ENCODE peak calls at places on chromosomes 4 and X, in ten cellular contexts. M, S, T, B, F, U, H, X, J and N are unnamed samples.
A peak's percentile ranks its signal among the peaks of the same experiment; 100 is the strongest.

GRCh38 chr4:114558446-114559020 is 40.1 kb upstream of the UGT8 start:
- DNase-seq in H (no peak), S (no peak), F (no peak), X (no peak), T (no peak), B (no peak), M (no peak), J (no peak), U (no peak), N (no peak)

GRCh38 chr4:151012836-151013235 is 2.2 kb downstream of the LRBA start:
- DNase-seq in B (no peak), H (no peak), M (no peak), T (no peak), F (no peak), X (no peak), U (peak; percentile 18), J (peak; percentile 36), S (no peak), N (no peak)

GRCh38 chr4:16582526-16582925 is 315.9 kb downstream of the LDB2 start:
- DNase-seq in F (no peak), M (no peak), B (no peak), X (no peak), T (no peak), H (no peak), J (no peak), S (no peak), U (no peak), N (no peak)

GRCh38 chr4:41349021-41349420 is 92.3 kb downstream of the UCHL1 start:
- DNase-seq in H (no peak), T (no peak), X (no peak), S (no peak), F (no peak), M (no peak), U (no peak), J (no peak), B (no peak), N (no peak)

GRCh38 chrX:117522725-117523700 is 593.6 kb downstream of the KLHL13 start:
- DNase-seq in B (no peak), T (no peak), H (no peak), X (no peak), S (no peak), J (no peak), F (no peak), U (no peak), M (no peak), N (no peak)

GRCh38 chrX:65575024-65575423 is 40.4 kb upstream of the LAS1L start:
- DNase-seq in U (peak; percentile 8), B (peak; percentile 37), S (no peak), H (no peak), F (no peak), M (no peak), T (no peak), J (no peak), X (no peak), N (no peak)

GRCh38 chrX:50801135-50801534 is 12.9 kb downstream of the SHROOM4 start:
- DNase-seq in B (no peak), X (no peak), U (no peak), M (no peak), H (no peak), J (no peak), T (no peak), F (no peak), S (no peak), N (no peak)

GRCh38 chr4:104394409-104394813 is 100.3 kb downstream of the CXXC4 start:
- DNase-seq in J (no peak), M (no peak), T (no peak), F (no peak), H (no peak), X (no peak), S (no peak), B (no peak), U (no peak), N (no peak)

GRCh38 chrX:2707334-2707760 is 16.3 kb downstream of the CD99 start:
- DNase-seq in B (peak; percentile 97), H (no peak), M (peak; percentile 58), J (peak; percentile 48), X (no peak), S (peak; percentile 67), F (no peak), T (peak; percentile 67), U (peak; percentile 95), N (no peak)

GRCh38 chrX:10492250-10492649 is 128.1 kb downstream of the MID1 start:
- DNase-seq in U (no peak), T (no peak), S (no peak), X (no peak), F (no peak), B (no peak), J (no peak), M (no peak), H (no peak), N (no peak)

GRCh38 chr4:110610940-110611785 is 11.7 kb downstream of the PITX2 start:
- DNase-seq in U (no peak), B (no peak), H (no peak), X (no peak), S (no peak), J (peak; percentile 61), T (peak; percentile 73), F (no peak), M (no peak), N (no peak)

GRCh38 chr4:84582302-84582987 is 482 bp upstream of the CDS1 start:
- DNase-seq in B (peak; percentile 39), X (peak; percentile 88), M (peak; percentile 75), F (peak; percentile 92), T (peak; percentile 91), U (peak; percentile 84), H (peak; percentile 85), S (peak; percentile 95), J (peak; percentile 98), N (no peak)

GRCh38 chr4:153781717-153782416 is 7.0 kb downstream of the SFRP2 start:
- DNase-seq in B (peak; percentile 63), X (no peak), F (no peak), H (no peak), T (no peak), M (no peak), S (no peak), U (no peak), J (no peak), N (no peak)

GRCh38 chr4:20276848-20277247 is 25.1 kb downstream of the SLIT2 start:
- DNase-seq in H (no peak), T (no peak), J (no peak), B (no peak), M (no peak), U (no peak), X (no peak), F (no peak), S (no peak), N (no peak)

GRCh38 chr4:38605794-38606586 is 58.0 kb upstream of the KLF3 start:
- DNase-seq in F (no peak), X (no peak), B (no peak), H (no peak), J (peak; percentile 22), M (no peak), T (no peak), S (no peak), U (no peak), N (no peak)

GRCh38 chrX:121642415-121642814 is 595.0 kb downstream of the GLUD2 start:
- DNase-seq in U (peak; percentile 38), X (no peak), T (no peak), J (no peak), B (peak; percentile 26), H (no peak), S (no peak), M (no peak), F (no peak), N (no peak)

GRCh38 chr4:2305766-2306501 is 44.0 kb upstream of the MXD4 start:
- DNase-seq in H (no peak), X (no peak), U (no peak), M (no peak), B (peak; percentile 51), F (no peak), J (no peak), S (no peak), T (no peak), N (no peak)

GRCh38 chrX:116009871-116010710 is 160.5 kb upstream of the AGTR2 start:
- DNase-seq in S (no peak), F (no peak), X (no peak), H (no peak), M (no peak), B (no peak), T (no peak), J (no peak), U (no peak), N (no peak)

GRCh38 chr4:11605597-11605996 is 176.9 kb upstream of the HS3ST1 start:
- DNase-seq in B (no peak), F (no peak), M (no peak), J (no peak), S (no peak), X (no peak), H (no peak), T (no peak), U (no peak), N (no peak)

GRCh38 chr4:121711263-121712000 is 14.7 kb upstream of the ANXA5 start:
- DNase-seq in M (peak; percentile 56), J (peak; percentile 65), F (no peak), U (peak; percentile 77), X (no peak), S (peak; percentile 69), T (peak; percentile 84), H (no peak), B (peak; percentile 97), N (no peak)

GRCh38 chrX:26254436-26254835 is 38.5 kb downstream of the MAGEB5 start:
- DNase-seq in S (no peak), H (no peak), U (no peak), F (no peak), M (no peak), T (no peak), X (no peak), J (no peak), B (no peak), N (no peak)

GRCh38 chrX:129472116-129472515 is 51.2 kb downstream of the SMARCA1 start:
- DNase-seq in S (no peak), H (no peak), J (no peak), B (peak; percentile 3), X (no peak), M (no peak), F (no peak), T (no peak), U (peak; percentile 29), N (no peak)

GRCh38 chr4:37590016-37590415 is 96.2 kb downstream of the RELL1 start:
- DNase-seq in S (no peak), H (no peak), B (no peak), J (no peak), F (no peak), U (no peak), X (no peak), T (no peak), M (no peak), N (no peak)

GRCh38 chrX:54492340-54492739 is 3.7 kb downstream of the FGD1 start:
- DNase-seq in X (no peak), M (no peak), F (no peak), H (no peak), T (no peak), U (no peak), B (peak; percentile 61), J (no peak), S (no peak), N (no peak)

GRCh38 chrX:135295944-135296305 is 13.4 kb upstream of the ETDC start:
- DNase-seq in X (no peak), F (no peak), H (no peak), S (no peak), T (no peak), J (no peak), U (no peak), M (no peak), B (no peak), N (no peak)

GRCh38 chrX:114611018-114611619 is 27.2 kb downstream of the HTR2C start:
- DNase-seq in S (no peak), X (no peak), T (peak; percentile 22), B (peak; percentile 24), U (no peak), M (no peak), F (peak; percentile 5), J (peak; percentile 34), H (no peak), N (peak; percentile 31)

GRCh38 chrX:4935387-4935786 is 1221.9 kb upstream of the PRKX start:
- DNase-seq in H (no peak), X (no peak), J (no peak), S (no peak), U (no peak), M (no peak), B (no peak), T (no peak), F (no peak), N (no peak)

GRCh38 chr4:6720202-6720699 is 4.3 kb downstream of the BLOC1S4 start:
- DNase-seq in X (peak; percentile 72), T (peak; percentile 74), S (peak; percentile 87), M (peak; percentile 78), H (peak; percentile 72), U (no peak), F (peak; percentile 77), J (peak; percentile 88), B (peak; percentile 68), N (peak; percentile 65)